ENCODE peak calls at places on chromosomes 11 and 22, in five cellular contexts. S is pancreas, T is thoracic aorta, G is GM12878, W is adrenal gland. B is an unnamed sample.

GRCh38 chr11:121127809-121128208 is 26.8 kb downstream of the TECTA start:
- DNase-seq in W (no peak), T (no peak), S (peak; percentile 64), G (no peak), B (no peak)

GRCh38 chr11:88508808-88509581 is 171.5 kb upstream of the CTSC start:
- DNase-seq in G (no peak), W (no peak), S (peak; percentile 71), T (no peak), B (peak; percentile 62)

GRCh38 chr22:30062256-30062655 is 18.0 kb upstream of the HORMAD2 start:
- DNase-seq in G (no peak), S (no peak), T (no peak), W (no peak), B (no peak)

GRCh38 chr22:38403806-38404205 is 51.2 kb downstream of the KCNJ4 start:
- DNase-seq in G (no peak), T (no peak), S (no peak), W (peak; percentile 48), B (no peak)

GRCh38 chr11:9719949-9720646 is 56.2 kb downstream of the SWAP70 start:
- DNase-seq in S (no peak), T (no peak), W (no peak), G (no peak), B (no peak)

GRCh38 chr11:62705880-62706831 is 1.1 kb downstream of the BSCL2 start:
- DNase-seq in G (peak; percentile 50), S (peak; percentile 99), W (peak; percentile 97), T (peak; percentile 91), B (peak; percentile 93)

GRCh38 chr11:47607380-47607779 is 13.2 kb upstream of the C1QTNF4 start:
- DNase-seq in S (no peak), G (no peak), W (no peak), T (no peak), B (peak; percentile 76)

GRCh38 chr22:42202669-42203068 is 67.8 kb downstream of the TCF20 start:
- DNase-seq in T (no peak), G (no peak), S (no peak), W (peak; percentile 70), B (no peak)

GRCh38 chr22:42808516-42808915 is 48.6 kb downstream of the ARFGAP3 start:
- DNase-seq in S (no peak), W (peak; percentile 31), G (no peak), T (no peak), B (no peak)

GRCh38 chr22:19974233-19974861 is 32.7 kb upstream of the TXNRD2 start:
- DNase-seq in W (peak; percentile 80), G (no peak), T (no peak), S (no peak), B (peak; percentile 45)

GRCh38 chr22:38243007-38243775 is 29.6 kb downstream of the TMEM184B start:
- DNase-seq in W (peak; percentile 75), G (no peak), S (no peak), T (no peak), B (no peak)

GRCh38 chr11:118265954-118266353 is 1.9 kb upstream of the MPZL2 start:
- DNase-seq in G (no peak), S (no peak), W (peak; percentile 55), T (no peak), B (peak; percentile 38)

GRCh38 chr22:24505337-24505736 is 10.2 kb downstream of the UPB1 start:
- DNase-seq in S (no peak), T (no peak), W (no peak), G (no peak), B (no peak)

GRCh38 chr11:1763796-1764661 is at the start of gene CTSD:
- DNase-seq in W (peak; percentile 94), G (no peak), T (peak; percentile 56), S (peak; percentile 96), B (peak; percentile 94)

GRCh38 chr11:2260491-2261364 is 9.7 kb downstream of the ASCL2 start:
- DNase-seq in T (no peak), S (peak; percentile 51), W (peak; percentile 24), G (no peak), B (peak; percentile 54)

GRCh38 chr11:70641366-70641765 is 243.0 kb downstream of the CTTN start:
- DNase-seq in S (peak; percentile 43), T (no peak), G (no peak), W (peak; percentile 81), B (no peak)

GRCh38 chr11:112238041-112238440 is 11.8 kb downstream of the PTS start:
- DNase-seq in W (no peak), S (no peak), G (no peak), T (no peak), B (no peak)

GRCh38 chr11:313304-313786 is 495 bp upstream of the IFITM1 start:
- DNase-seq in T (no peak), G (no peak), W (no peak), S (peak; percentile 39), B (no peak)

GRCh38 chr11:15852179-15852578 is 504.2 kb downstream of the SOX6 start:
- DNase-seq in G (no peak), W (no peak), S (no peak), T (no peak), B (no peak)

GRCh38 chr11:64076764-64077163 is 41.0 kb downstream of the FLRT1 start:
- DNase-seq in W (no peak), T (no peak), G (no peak), S (no peak), B (no peak)

GRCh38 chr11:58813693-58814092 is 30.8 kb downstream of the GLYATL2 start:
- DNase-seq in T (no peak), G (no peak), S (no peak), W (no peak), B (no peak)

GRCh38 chr11:29452131-29452530 is 564.7 kb downstream of the KCNA4 start:
- DNase-seq in G (no peak), W (no peak), S (no peak), T (no peak), B (no peak)

GRCh38 chr11:67316882-67317364 is 13.6 kb downstream of the SSH3 start:
- DNase-seq in T (no peak), G (no peak), W (no peak), S (no peak), B (no peak)

GRCh38 chr11:94806436-94806835 is 38.3 kb downstream of the AMOTL1 start:
- DNase-seq in T (no peak), S (no peak), G (no peak), W (no peak), B (no peak)

GRCh38 chr11:129418039-129418438 is 42.4 kb downstream of the BARX2 start:
- DNase-seq in W (no peak), S (no peak), G (peak; percentile 62), T (no peak), B (no peak)

GRCh38 chr11:2541881-2542361 is 97.1 kb downstream of the KCNQ1 start:
- DNase-seq in T (no peak), S (peak; percentile 58), W (peak; percentile 46), G (no peak), B (peak; percentile 56)

GRCh38 chr11:66902486-66903177 is 45.8 kb downstream of the LRFN4 start:
- DNase-seq in S (no peak), T (no peak), W (no peak), G (no peak), B (no peak)

GRCh38 chr11:115498354-115498753 is 5.9 kb downstream of the CADM1 start:
- DNase-seq in G (no peak), W (no peak), T (no peak), S (no peak), B (no peak)

GRCh38 chr22:21949948-21950347 is 2.7 kb downstream of the PPM1F start:
- DNase-seq in T (no peak), S (no peak), G (no peak), W (no peak), B (no peak)

GRCh38 chr11:115965754-115966504 is 461.7 kb upstream of the CADM1 start:
- DNase-seq in G (no peak), T (no peak), W (no peak), S (no peak), B (no peak)

GRCh38 chr11:13238879-13239514 is 38.6 kb upstream of the BMAL1 start:
- DNase-seq in T (no peak), G (no peak), S (no peak), W (peak; percentile 80), B (peak; percentile 28)

DNA sequence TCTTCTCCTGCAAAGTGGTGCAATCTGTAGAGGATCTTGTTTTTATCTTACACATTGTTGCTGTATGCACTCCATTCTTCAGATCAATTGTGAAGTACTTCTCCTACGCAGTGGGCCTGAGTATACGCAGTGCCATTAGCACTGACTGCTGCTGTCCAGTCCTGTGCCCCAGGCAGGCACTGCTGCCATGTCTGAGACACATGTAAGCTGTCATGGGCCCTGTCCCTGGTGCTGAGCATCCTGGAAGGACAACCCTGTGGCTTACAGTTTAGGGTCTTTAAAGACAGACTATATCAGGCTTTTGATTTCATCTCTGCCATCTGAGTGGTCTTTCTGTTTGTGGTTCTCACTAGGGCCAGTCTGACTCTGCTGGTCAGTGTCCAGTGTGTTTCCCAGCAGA is 44.8 kb upstream of the PTPN5 start:
- DNase-seq in G (no peak), W (no peak), T (no peak), S (no peak), B (no peak)
- H3K9me3 ChIP-seq in G (no peaks in the 10 kb centered on the region), W (no peaks in the 10 kb centered on the region), T (no peaks in the 10 kb centered on the region), S (no peaks in the 10 kb centered on the region), B (peaks cover 9% of the 10 kb centered on the region)

DNA sequence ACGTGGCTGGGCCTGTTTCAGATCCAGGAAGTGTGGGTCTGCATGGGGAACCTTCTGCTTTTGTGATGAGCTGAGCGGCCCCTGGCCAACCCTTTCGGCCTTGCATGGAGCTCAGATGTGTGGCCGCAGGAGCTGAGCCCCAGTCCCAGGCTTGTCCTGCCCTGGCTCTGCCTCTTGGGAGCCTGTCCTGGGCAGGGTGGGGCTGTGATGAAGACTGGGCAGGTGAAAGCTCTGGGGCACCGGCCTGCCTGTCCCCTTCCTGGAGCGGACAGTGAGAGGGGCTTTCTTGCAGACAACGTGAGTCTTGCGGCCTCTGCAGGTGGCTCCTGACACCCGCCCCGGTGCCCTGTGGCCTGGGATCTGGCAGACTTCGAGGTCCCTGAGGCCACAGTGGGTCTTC is 1296.6 kb downstream of the BRD1 start:
- DNase-seq in W (no peak), S (peak; percentile 47), T (no peak), G (no peak), B (no peak)
- H3K9me3 ChIP-seq in W (no peaks in the 10 kb centered on the region), S (no peaks in the 10 kb centered on the region), T (no peaks in the 10 kb centered on the region), G (no peaks in the 10 kb centered on the region), B (no peaks in the 10 kb centered on the region)

GRCh38 chr22:47465809-47466208 is 703.4 kb downstream of the TBC1D22A start:
- DNase-seq in W (no peak), G (no peak), S (no peak), T (no peak), B (no peak)

GRCh38 chr22:47465222-47465621 is 702.8 kb downstream of the TBC1D22A start:
- DNase-seq in W (no peak), T (no peak), S (no peak), G (no peak), B (no peak)

GRCh38 chr22:47458348-47458747 is 695.9 kb downstream of the TBC1D22A start:
- DNase-seq in W (no peak), T (no peak), G (no peak), S (no peak), B (no peak)

GRCh38 chr22:47460870-47461269 is 698.4 kb downstream of the TBC1D22A start:
- DNase-seq in T (no peak), S (no peak), W (no peak), G (no peak), B (no peak)

GRCh38 chr22:47463220-47463619 is 700.8 kb downstream of the TBC1D22A start:
- DNase-seq in T (no peak), S (no peak), W (no peak), G (no peak), B (no peak)
- H3K9me3 ChIP-seq in T (no peaks in the 10 kb centered on the region), S (no peaks in the 10 kb centered on the region), W (no peaks in the 10 kb centered on the region), G (no peaks in the 10 kb centered on the region), B (no peaks in the 10 kb centered on the region)

GRCh38 chr22:37048133-37048532 is 3.4 kb upstream of the KCTD17 start:
- DNase-seq in T (no peak), W (no peak), S (no peak), G (no peak), B (no peak)
- H3K9me3 ChIP-seq in T (no peaks in the 10 kb centered on the region), W (no peaks in the 10 kb centered on the region), S (no peaks in the 10 kb centered on the region), G (no peaks in the 10 kb centered on the region), B (no peaks in the 10 kb centered on the region)